ENCODE peak calls at places on chromosomes 13 and 19, in nine cellular contexts. E is activated T-cell treated with anti-CD3 and anti-CD28 coated beads for 1 hour; R is memory B cell; G is heart left ventricle; O is activated CD4-positive, alpha-beta T cell treated with anti-CD3 and anti-CD28 coated beads, Interleukin-2, amount 50 U/mL, for 48 hours; T is NCI-H345; S is stimulated activated CD4-positive, alpha-beta T cell treated with anti-CD3 and anti-CD28 coated beads, Interleukin-1b, Interleukin-23, amount 100 ng/mL, for 24 hours; U is pancreas; C is dorsolateral prefrontal cortex. J is an unnamed sample.
A peak's percentile ranks its signal among the peaks of the same experiment; 100 is the strongest.

GRCh38 chr19:23718802-23719201 is 31.8 kb upstream of the ZNF675 start:
- DNase-seq in E (no peak), R (no peak), G (no peak), O (no peak), T (no peak), S (no peak), U (no peak), C (no peak), J (no peak)

GRCh38 chr19:43526884-43527859 is at the start of gene ETHE1:
- DNase-seq in E (peak; percentile 62), R (peak; percentile 58), G (peak; percentile 87), O (peak; percentile 87), T (no peak), S (peak; percentile 78), U (peak; percentile 77), C (peak; percentile 71), J (peak; percentile 72)

GRCh38 chr13:105338044-105338443 is 1197.4 kb downstream of the EFNB2 start:
- DNase-seq in E (no peak), R (no peak), G (no peak), O (no peak), T (no peak), S (no peak), U (no peak), C (no peak), J (no peak)

GRCh38 chr13:86426437-86426836 is 627.2 kb upstream of the SLITRK6 start:
- DNase-seq in E (no peak), R (no peak), G (no peak), O (no peak), T (no peak), S (no peak), U (no peak), C (no peak), J (no peak)

GRCh38 chr13:112132619-112133018 is 65.7 kb downstream of the SOX1 start:
- DNase-seq in E (no peak), R (no peak), G (no peak), O (no peak), T (no peak), S (no peak), U (no peak), C (no peak), J (no peak)

GRCh38 chr19:33273881-33274662 is 28.3 kb downstream of the CEBPA start:
- DNase-seq in E (no peak), R (no peak), G (peak; percentile 57), O (peak; percentile 56), T (no peak), S (peak; percentile 38), U (no peak), C (no peak), J (no peak)

GRCh38 chr19:47541507-47541906 is 26.6 kb upstream of the NAPA start:
- DNase-seq in E (no peak), R (no peak), G (no peak), O (no peak), T (no peak), S (no peak), U (no peak), C (no peak), J (no peak)

GRCh38 chr13:81927347-81927746 is 1586.4 kb upstream of the SPRY2 start:
- DNase-seq in E (no peak), R (no peak), G (no peak), O (no peak), T (no peak), S (no peak), U (no peak), C (no peak), J (no peak)

GRCh38 chr13:29065142-29065541 is 245.0 kb downstream of the MTUS2 start:
- DNase-seq in E (no peak), R (no peak), G (no peak), O (no peak), T (no peak), S (no peak), U (no peak), C (no peak), J (no peak)